ENCODE peak calls at places on chromosomes 5 and 9, in four cellular contexts. I, B, K and Q are unnamed samples.

GRCh38 chr9:80077059-80077458 is 505.3 kb downstream of the TLE4 start:
- DNase-seq in I (no peak), B (no peak), K (no peak), Q (no peak)

GRCh38 chr5:4511996-4512656 is 628.0 kb upstream of the ADAMTS16 start:
- DNase-seq in B (no peak), K (peak; percentile 33), I (peak; percentile 38), Q (peak; percentile 61)

GRCh38 chr9:137138701-137139467 is at the start of gene GRIN1:
- DNase-seq in K (no peak), B (peak; percentile 77), I (peak; percentile 45), Q (no peak)

GRCh38 chr5:115640274-115640673 is 14.4 kb upstream of the TMED7 start:
- DNase-seq in B (no peak), I (no peak), K (no peak), Q (no peak)

GRCh38 chr5:135921388-135921787 is 25.7 kb upstream of the IL9 start:
- DNase-seq in B (no peak), I (no peak), K (no peak), Q (no peak)

GRCh38 chr9:78280982-78281668 is 15.8 kb upstream of the PSAT1 start:
- DNase-seq in K (no peak), I (no peak), B (peak; percentile 18), Q (no peak)

GRCh38 chr9:4366649-4367330 is 66.9 kb upstream of the GLIS3 start:
- DNase-seq in I (peak; percentile 57), B (peak; percentile 69), K (peak; percentile 48), Q (peak; percentile 61)

GRCh38 chr9:134950811-134951210 is 33.1 kb upstream of the FCN1 start:
- DNase-seq in B (no peak), K (no peak), I (no peak), Q (no peak)